ENCODE peak calls at places on chromosome 1, in five cellular contexts. S is mucosa of descending colon, F is endothelial cell, W is dorsolateral prefrontal cortex, K is GM13976. A is an unnamed sample.

GRCh38 chr1:53625766-53626520 is 113.0 kb downstream of the GLIS1 start:
- DNase-seq in F (no peak), W (peak; percentile 8), K (no peak), S (no peak), A (peak; percentile 51)

GRCh38 chr1:227759345-227760300 is 24.4 kb downstream of the SNAP47 start:
- DNase-seq in W (no peak), S (peak; percentile 29), F (no peak), K (no peak), A (peak; percentile 86)

GRCh38 chr1:27528701-27529637 is 39.0 kb upstream of the WASF2 start:
- DNase-seq in S (peak; percentile 58), F (no peak), W (peak; percentile 76), K (no peak), A (peak; percentile 84)

GRCh38 chr1:116737855-116738318 is 16.3 kb upstream of the CD2 start:
- DNase-seq in K (peak; percentile 73), S (no peak), W (no peak), F (no peak), A (no peak)

GRCh38 chr1:185648858-185649589 is 85.2 kb upstream of the HMCN1 start:
- DNase-seq in S (no peak), K (no peak), W (no peak), F (no peak), A (no peak)

GRCh38 chr1:182080955-182081582 is 19.6 kb upstream of the ZNF648 start:
- DNase-seq in F (peak; percentile 53), W (no peak), S (peak; percentile 60), K (peak; percentile 75), A (peak; percentile 43)

GRCh38 chr1:94773296-94773809 is 46.8 kb upstream of the SLC44A3 start:
- DNase-seq in W (no peak), K (no peak), F (no peak), S (no peak), A (peak; percentile 15)

GRCh38 chr1:88079036-88079435 is 605.0 kb upstream of the PKN2 start:
- DNase-seq in S (no peak), F (peak; percentile 65), W (no peak), K (no peak), A (peak; percentile 11)

GRCh38 chr1:101769520-101769919 is 227.2 kb downstream of the OLFM3 start:
- DNase-seq in W (no peak), F (peak; percentile 13), K (no peak), S (peak; percentile 1), A (peak; percentile 34)

GRCh38 chr1:48526045-48526714 is 54.2 kb upstream of the SPATA6 start:
- DNase-seq in K (no peak), S (peak; percentile 21), F (no peak), W (peak; percentile 43), A (peak; percentile 66)

GRCh38 chr1:178263341-178263740 is 169.4 kb downstream of the RASAL2 start:
- DNase-seq in F (no peak), W (no peak), K (no peak), S (no peak), A (peak; percentile 26)

GRCh38 chr1:40909281-40909680 is 47.1 kb upstream of the CITED4 start:
- DNase-seq in F (no peak), K (no peak), S (no peak), W (no peak), A (no peak)

DNA sequence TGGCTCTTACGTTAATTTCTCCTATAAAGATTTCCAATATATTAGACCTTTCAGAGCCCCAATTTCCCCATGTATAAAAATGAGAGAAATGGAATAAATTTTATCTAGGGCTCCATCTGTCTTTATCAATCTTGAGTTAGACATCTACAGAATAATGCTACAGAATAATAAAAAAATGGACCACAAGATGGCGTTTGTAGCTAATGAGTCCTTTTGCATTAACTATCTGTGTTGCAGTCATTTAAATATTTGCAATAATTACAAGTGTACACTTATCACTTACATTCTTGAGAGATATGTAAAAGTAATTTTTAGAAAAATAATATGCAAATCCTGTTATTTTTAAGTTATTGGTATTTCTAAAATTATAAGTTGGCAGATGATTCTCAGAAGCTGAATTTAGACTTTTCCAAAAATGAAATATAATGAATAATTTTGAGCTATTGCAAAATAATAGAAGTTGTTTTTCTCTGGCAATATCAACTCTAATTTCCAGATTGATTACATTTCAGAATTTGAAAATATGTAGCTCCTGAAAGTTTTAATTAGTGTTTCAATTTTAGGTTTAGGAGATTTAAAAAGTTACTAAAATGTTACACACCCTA is 87.7 kb downstream of the SNX7 start:
- DNase-seq in W (no peak), F (no peak), K (no peak), S (no peak), A (peak; percentile 25)
- TF ChIP-seq CTCF in W (peak; percentile 48), F (peak; percentile 55), K (peak; percentile 26), S (no peak), A (peak; percentile 36)

GRCh38 chr1:203676455-203676854 is 49.8 kb downstream of the ATP2B4 start:
- DNase-seq in S (no peak), K (no peak), F (no peak), W (no peak), A (no peak)
- TF ChIP-seq CTCF in S (no peak), K (no peak), F (no peak), W (no peak), A (no peak)

DNA sequence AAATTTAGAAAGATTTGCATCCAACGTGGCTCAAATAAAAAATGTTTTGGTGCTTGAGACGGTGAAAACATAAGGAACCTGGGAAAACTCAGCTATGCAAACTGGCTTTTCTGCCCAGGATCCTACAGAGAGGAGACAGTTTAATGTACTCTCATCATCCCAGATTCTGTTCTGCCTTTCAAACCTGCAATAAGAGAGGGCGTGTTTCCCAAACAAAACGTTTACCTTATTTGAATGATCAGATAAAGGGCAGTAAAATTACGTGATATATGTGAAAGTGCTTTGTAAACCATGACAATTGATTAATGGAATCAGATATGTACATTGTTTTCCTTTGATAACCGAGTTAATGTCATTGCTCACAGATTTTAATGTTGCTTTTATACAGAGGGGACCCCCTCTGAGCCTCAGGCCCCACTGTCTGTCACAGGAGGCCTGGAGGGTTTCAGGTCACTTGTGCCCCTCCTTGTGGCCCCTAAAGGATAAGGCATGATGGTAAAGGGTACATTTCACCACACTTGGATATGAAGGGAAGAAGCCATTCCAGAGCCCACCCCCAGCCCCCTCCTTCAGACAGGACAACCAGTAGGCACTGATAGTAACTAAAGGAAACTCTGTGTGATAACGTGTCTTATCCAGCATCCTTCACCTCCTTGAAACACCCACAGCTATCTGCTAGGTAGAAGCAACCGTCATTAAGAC is 157.6 kb downstream of the EDEM3 start:
- DNase-seq in W (no peak), K (no peak), F (no peak), S (peak; percentile 28), A (no peak)
- TF ChIP-seq CTCF in W (no peak), K (no peak), F (peak; percentile 35), S (no peak), A (no peak)

DNA sequence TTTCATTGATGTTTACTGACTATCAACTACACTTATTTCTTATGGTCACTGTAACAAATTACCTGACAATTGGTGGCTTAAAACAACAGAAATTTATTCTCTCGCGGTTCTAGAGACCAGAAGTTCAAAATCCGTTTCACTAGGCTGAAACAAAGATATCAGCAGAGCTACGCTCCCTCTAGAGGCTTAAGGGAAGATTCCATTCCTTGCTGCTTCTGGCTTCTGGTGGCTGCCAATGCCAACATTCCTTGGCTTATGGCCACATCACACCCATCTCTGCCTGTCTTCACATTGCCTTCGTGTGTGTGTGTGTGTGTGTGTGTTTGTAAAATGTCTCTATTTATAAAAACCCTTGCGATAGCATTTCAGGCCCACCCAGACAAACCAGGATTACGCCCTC is 66.4 kb downstream of the LMX1A start:
- DNase-seq in F (no peak), W (no peak), K (no peak), S (no peak), A (peak; percentile 2)
- TF ChIP-seq CTCF in F (no peak), W (no peak), K (no peak), S (no peak), A (no peak)